ENCODE peak calls at places on chromosomes 7 and 10, in four cellular contexts. P is thyroid gland; V is HEK293T; M is activated naive CD8-positive, alpha-beta T cell treated with anti-CD3 and anti-CD28 coated beads, Interleukin-2, amount 50 U/mL, for 24 hours. K is an unnamed sample.

GRCh38 chr10:75977146-75977545 is 545.7 kb downstream of the LRMDA start:
- DNase-seq in P (no peak), V (no peak), M (no peak), K (no peak)

GRCh38 chr10:112712536-112712935 is 237.5 kb upstream of the TCF7L2 start:
- DNase-seq in P (no peak), V (no peak), M (no peak), K (no peak)

GRCh38 chr10:329361-330099 is 194.3 kb downstream of the ZMYND11 start:
- DNase-seq in P (peak; percentile 87), V (peak; percentile 57), M (peak; percentile 34), K (peak; percentile 96)

GRCh38 chr10:85916999-85917573 is 449.5 kb downstream of the GRID1 start:
- DNase-seq in P (peak; percentile 75), V (no peak), M (no peak), K (no peak)

GRCh38 chr10:97785731-97786130 is 13.9 kb upstream of the SFRP5 start:
- DNase-seq in P (no peak), V (no peak), M (no peak), K (no peak)

GRCh38 chr7:41010418-41010817 is 692.5 kb downstream of the INHBA start:
- DNase-seq in P (no peak), V (no peak), M (no peak), K (peak; percentile 67)

GRCh38 chr7:151775547-151776443 is 101.1 kb downstream of the PRKAG2 start:
- DNase-seq in P (no peak), V (no peak), M (no peak), K (peak; percentile 44)

GRCh38 chr10:51667992-51668689 is 31.3 kb downstream of the CSTF2T start:
- DNase-seq in P (no peak), V (no peak), M (no peak), K (no peak)

GRCh38 chr7:7771452-7771851 is 53.0 kb upstream of the RPA3 start:
- DNase-seq in P (no peak), V (no peak), M (no peak), K (no peak)

GRCh38 chr7:26868841-26869505 is 4.6 kb upstream of the SKAP2 start:
- DNase-seq in P (no peak), V (no peak), M (no peak), K (no peak)